ENCODE peak calls at places on chromosomes 4 and X, in five cellular contexts. One of them, this sample, is unnamed.

GRCh38 chrX:70255452-70255851 is 4.6 kb downstream of the P2RY4 start:
- DNase-seq in PC-3: no peak
- DNase-seq in HepG2: no peak
- DNase-seq in HCT116: no peak
- DNase-seq in GM23248: no peak
- DNase-seq in this sample: no peak

GRCh38 chr4:25670991-25671390 is 15.3 kb downstream of the SLC34A2 start:
- DNase-seq in PC-3: no peak
- DNase-seq in HepG2: no peak
- DNase-seq in HCT116: no peak
- DNase-seq in GM23248: no peak
- DNase-seq in this sample: no peak

GRCh38 chr4:8315343-8316250 is 46.0 kb downstream of the HTRA3 start:
- DNase-seq in PC-3: peak; percentile 80
- DNase-seq in HepG2: peak; percentile 62
- DNase-seq in HCT116: peak; percentile 13
- DNase-seq in GM23248: peak; percentile 91
- DNase-seq in this sample: peak; percentile 20

GRCh38 chr4:108205859-108206258 is 37.1 kb upstream of the LEF1 start:
- DNase-seq in PC-3: no peak
- DNase-seq in HepG2: no peak
- DNase-seq in HCT116: no peak
- DNase-seq in GM23248: no peak
- DNase-seq in this sample: no peak

GRCh38 chr4:4502694-4503311 is 39.0 kb downstream of the STX18 start:
- DNase-seq in PC-3: no peak
- DNase-seq in HepG2: no peak
- DNase-seq in HCT116: no peak
- DNase-seq in GM23248: peak; percentile 79
- DNase-seq in this sample: no peak

GRCh38 chr4:15729910-15730533 is 27.2 kb downstream of the BST1 start:
- DNase-seq in PC-3: peak; percentile 63
- DNase-seq in HepG2: peak; percentile 45
- DNase-seq in HCT116: peak; percentile 19
- DNase-seq in GM23248: peak; percentile 62
- DNase-seq in this sample: peak; percentile 61

GRCh38 chr4:5894266-5894665 is 1.4 kb upstream of the CRMP1 start:
- DNase-seq in PC-3: no peak
- DNase-seq in HepG2: no peak
- DNase-seq in HCT116: no peak
- DNase-seq in GM23248: no peak
- DNase-seq in this sample: no peak

GRCh38 chrX:9651737-9652136 is 113.9 kb downstream of the GPR143 start:
- DNase-seq in PC-3: no peak
- DNase-seq in HepG2: no peak
- DNase-seq in HCT116: no peak
- DNase-seq in GM23248: no peak
- DNase-seq in this sample: no peak

GRCh38 chr4:138113819-138114415 is 128.2 kb downstream of the SLC7A11 start:
- DNase-seq in PC-3: peak; percentile 17
- DNase-seq in HepG2: peak; percentile 33
- DNase-seq in HCT116: no peak
- DNase-seq in GM23248: peak; percentile 72
- DNase-seq in this sample: no peak

GRCh38 chr4:56976878-56977320 is 507 bp downstream of the NOA1 start:
- DNase-seq in PC-3: peak; percentile 76
- DNase-seq in HepG2: peak; percentile 26
- DNase-seq in HCT116: peak; percentile 19
- DNase-seq in GM23248: peak; percentile 62
- DNase-seq in this sample: peak; percentile 69

GRCh38 chrX:51862920-51863319 is 30.5 kb upstream of the MAGED1 start:
- DNase-seq in PC-3: no peak
- DNase-seq in HepG2: no peak
- DNase-seq in HCT116: no peak
- DNase-seq in GM23248: no peak
- DNase-seq in this sample: no peak

GRCh38 chrX:11546917-11547316 is 118.8 kb downstream of the ARHGAP6 start:
- DNase-seq in PC-3: no peak
- DNase-seq in HepG2: no peak
- DNase-seq in HCT116: no peak
- DNase-seq in GM23248: no peak
- DNase-seq in this sample: no peak

GRCh38 chr4:55754754-55755350 is 64.7 kb upstream of the EXOC1L start:
- DNase-seq in PC-3: peak; percentile 80
- DNase-seq in HepG2: no peak
- DNase-seq in HCT116: peak; percentile 13
- DNase-seq in GM23248: peak; percentile 77
- DNase-seq in this sample: no peak

GRCh38 chrX:148530464-148531077 is 30.2 kb downstream of the AFF2 start:
- DNase-seq in PC-3: peak; percentile 21
- DNase-seq in HepG2: no peak
- DNase-seq in HCT116: no peak
- DNase-seq in GM23248: peak; percentile 35
- DNase-seq in this sample: peak; percentile 32

GRCh38 chr4:29805871-29806480 is 914.2 kb upstream of the PCDH7 start:
- DNase-seq in PC-3: no peak
- DNase-seq in HepG2: no peak
- DNase-seq in HCT116: no peak
- DNase-seq in GM23248: no peak
- DNase-seq in this sample: no peak

GRCh38 chr4:11801466-11802446 is 373.1 kb upstream of the HS3ST1 start:
- DNase-seq in PC-3: no peak
- DNase-seq in HepG2: no peak
- DNase-seq in HCT116: no peak
- DNase-seq in GM23248: no peak
- DNase-seq in this sample: no peak

GRCh38 chr4:81421346-81422218 is 50.1 kb downstream of the RASGEF1B start:
- DNase-seq in PC-3: peak; percentile 89
- DNase-seq in HepG2: no peak
- DNase-seq in HCT116: no peak
- DNase-seq in GM23248: peak; percentile 36
- DNase-seq in this sample: no peak

GRCh38 chrX:1323315-1323714 is 13.3 kb upstream of the IL3RA start:
- DNase-seq in PC-3: peak; percentile 64
- DNase-seq in HepG2: peak; percentile 51
- DNase-seq in HCT116: peak; percentile 65
- DNase-seq in GM23248: peak; percentile 34
- DNase-seq in this sample: peak; percentile 52

GRCh38 chr4:84841435-84841834 is 125.1 kb downstream of the WDFY3 start:
- DNase-seq in PC-3: peak; percentile 1
- DNase-seq in HepG2: no peak
- DNase-seq in HCT116: no peak
- DNase-seq in GM23248: no peak
- DNase-seq in this sample: no peak

GRCh38 chr4:25291158-25291733 is 21.3 kb upstream of the ZCCHC4 start:
- DNase-seq in PC-3: no peak
- DNase-seq in HepG2: no peak
- DNase-seq in HCT116: no peak
- DNase-seq in GM23248: no peak
- DNase-seq in this sample: no peak

GRCh38 chrX:40158036-40158706 is 60.4 kb upstream of the BCOR start:
- DNase-seq in PC-3: peak; percentile 46
- DNase-seq in HepG2: no peak
- DNase-seq in HCT116: no peak
- DNase-seq in GM23248: peak; percentile 62
- DNase-seq in this sample: no peak

GRCh38 chrX:8179653-8180052 is 8.6 kb upstream of the VCX2 start:
- DNase-seq in PC-3: peak; percentile 49
- DNase-seq in HepG2: no peak
- DNase-seq in HCT116: no peak
- DNase-seq in GM23248: no peak
- DNase-seq in this sample: no peak

GRCh38 chr4:119238068-119238722 is 25.7 kb downstream of the USP53 start:
- DNase-seq in PC-3: no peak
- DNase-seq in HepG2: no peak
- DNase-seq in HCT116: no peak
- DNase-seq in GM23248: no peak
- DNase-seq in this sample: peak; percentile 9

GRCh38 chrX:136879001-136879667 is 1.4 kb downstream of the RBMX start:
- DNase-seq in PC-3: no peak
- DNase-seq in HepG2: no peak
- DNase-seq in HCT116: no peak
- DNase-seq in GM23248: peak; percentile 52
- DNase-seq in this sample: no peak

GRCh38 chrX:47540754-47541538 is 20.1 kb upstream of the ARAF start:
- DNase-seq in PC-3: peak; percentile 89
- DNase-seq in HepG2: peak; percentile 81
- DNase-seq in HCT116: peak; percentile 78
- DNase-seq in GM23248: peak; percentile 92
- DNase-seq in this sample: peak; percentile 32

GRCh38 chr4:152700151-152700550 is 20.4 kb upstream of the TMEM154 start:
- DNase-seq in PC-3: no peak
- DNase-seq in HepG2: no peak
- DNase-seq in HCT116: no peak
- DNase-seq in GM23248: no peak
- DNase-seq in this sample: no peak

GRCh38 chrX:13815664-13816063 is 1.2 kb downstream of the GPM6B start:
- DNase-seq in PC-3: no peak
- DNase-seq in HepG2: no peak
- DNase-seq in HCT116: no peak
- DNase-seq in GM23248: no peak
- DNase-seq in this sample: no peak
- H3K4me2 ChIP-seq in PC-3: no peak overlapping the region
- H3K4me2 ChIP-seq in HepG2: no peak overlapping the region
- H3K4me2 ChIP-seq in HCT116: no peak overlapping the region
- H3K4me2 ChIP-seq in GM23248: no peak overlapping the region
- H3K4me2 ChIP-seq in this sample: no peak overlapping the region

GRCh38 chrX:57132046-57132445 is 5.2 kb downstream of the SPIN2A start:
- DNase-seq in PC-3: no peak
- DNase-seq in HepG2: no peak
- DNase-seq in HCT116: no peak
- DNase-seq in GM23248: no peak
- DNase-seq in this sample: no peak
- H3K27me3 ChIP-seq in PC-3: no peaks in the 10 kb centered on the region
- H3K27me3 ChIP-seq in HepG2: no peaks in the 10 kb centered on the region
- H3K27me3 ChIP-seq in HCT116: no peaks in the 10 kb centered on the region
- H3K27me3 ChIP-seq in GM23248: no peaks in the 10 kb centered on the region
- H3K27me3 ChIP-seq in this sample: no peaks in the 10 kb centered on the region

DNA sequence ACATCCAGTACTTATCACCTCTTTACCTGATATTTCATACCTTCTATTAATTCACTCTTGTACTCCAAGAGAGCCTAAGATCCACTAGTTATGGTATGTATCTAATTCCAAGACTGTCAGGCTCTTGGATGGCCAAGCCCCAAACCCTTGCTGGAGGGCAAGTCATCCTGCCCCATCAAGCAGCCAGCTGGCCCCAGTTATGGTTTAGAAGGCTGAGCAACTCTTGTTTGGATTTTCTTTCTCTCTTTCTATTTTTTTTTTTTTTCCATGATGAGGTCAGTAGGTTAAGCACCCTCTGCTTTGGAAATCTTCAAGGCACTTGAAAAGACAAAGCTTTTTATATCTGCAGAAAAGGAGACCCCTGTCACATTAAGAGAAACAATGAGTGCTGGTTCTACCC is 10.9 kb upstream of the FGF16 start:
- DNase-seq in PC-3: no peak
- DNase-seq in HepG2: no peak
- DNase-seq in HCT116: no peak
- DNase-seq in GM23248: peak; percentile 22
- DNase-seq in this sample: no peak
- H2AFZ ChIP-seq in PC-3: no peak overlapping the region
- H2AFZ ChIP-seq in HepG2: no peak overlapping the region
- H2AFZ ChIP-seq in HCT116: no peak overlapping the region
- H2AFZ ChIP-seq in GM23248: no peak overlapping the region
- H2AFZ ChIP-seq in this sample: no peak overlapping the region

DNA sequence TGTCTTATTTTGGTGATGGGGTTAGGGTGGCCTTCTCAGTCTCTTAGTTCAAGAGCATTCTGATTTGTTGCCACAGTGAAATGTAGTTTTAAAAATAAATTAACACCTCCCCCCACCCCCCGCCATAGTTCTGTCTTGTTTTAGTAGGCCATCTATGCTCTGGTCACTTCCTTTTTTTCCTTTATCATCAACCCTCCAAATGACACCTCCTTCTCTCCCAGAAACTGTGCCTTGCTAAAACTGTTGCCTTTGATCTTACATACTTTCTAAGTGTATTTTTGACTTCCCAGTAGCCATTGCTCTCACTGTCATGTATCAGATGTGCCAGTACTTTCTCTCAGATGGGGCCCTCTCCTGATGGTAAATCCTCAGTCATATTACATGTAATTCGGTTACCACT is 14.5 kb upstream of the NDUFC1 start:
- DNase-seq in PC-3: no peak
- DNase-seq in HepG2: no peak
- DNase-seq in HCT116: no peak
- DNase-seq in GM23248: no peak
- DNase-seq in this sample: no peak
- H3K4me2 ChIP-seq in PC-3: no peak overlapping the region
- H3K4me2 ChIP-seq in HepG2: no peak overlapping the region
- H3K4me2 ChIP-seq in HCT116: no peak overlapping the region
- H3K4me2 ChIP-seq in GM23248: no peak overlapping the region
- H3K4me2 ChIP-seq in this sample: no peak overlapping the region

GRCh38 chr4:153780876-153781275 is 8.0 kb downstream of the SFRP2 start:
- DNase-seq in PC-3: no peak
- DNase-seq in HepG2: no peak
- DNase-seq in HCT116: no peak
- DNase-seq in GM23248: no peak
- DNase-seq in this sample: no peak

GRCh38 chr4:153780221-153780620 is 8.7 kb downstream of the SFRP2 start:
- DNase-seq in PC-3: no peak
- DNase-seq in HepG2: no peak
- DNase-seq in HCT116: no peak
- DNase-seq in GM23248: no peak
- DNase-seq in this sample: no peak

GRCh38 chr4:153782567-153782966 is 6.3 kb downstream of the SFRP2 start:
- DNase-seq in PC-3: peak; percentile 2
- DNase-seq in HepG2: no peak
- DNase-seq in HCT116: no peak
- DNase-seq in GM23248: no peak
- DNase-seq in this sample: no peak

GRCh38 chr4:153781717-153782416 is 7.0 kb downstream of the SFRP2 start:
- DNase-seq in PC-3: peak; percentile 71
- DNase-seq in HepG2: no peak
- DNase-seq in HCT116: no peak
- DNase-seq in GM23248: peak; percentile 61
- DNase-seq in this sample: no peak

GRCh38 chr4:153781280-153781679 is 7.6 kb downstream of the SFRP2 start:
- DNase-seq in PC-3: no peak
- DNase-seq in HepG2: no peak
- DNase-seq in HCT116: no peak
- DNase-seq in GM23248: no peak
- DNase-seq in this sample: no peak
- H3K27me3 ChIP-seq in PC-3: peaks cover 2% of the 10 kb centered on the region
- H3K27me3 ChIP-seq in HepG2: peaks cover 3% of the 10 kb centered on the region
- H3K27me3 ChIP-seq in HCT116: no peaks in the 10 kb centered on the region
- H3K27me3 ChIP-seq in GM23248: peaks cover 7% of the 10 kb centered on the region
- H3K27me3 ChIP-seq in this sample: no peaks in the 10 kb centered on the region